ENCODE peak calls at places on chromosomes 12 and 14, in six cellular contexts. C, H, D, A, Y and X are unnamed samples. For H3K4me1, the result is how much of the 10 kb centered on the place peaks cover.

GRCh38 chr12:108939594-108939993 is 59.7 kb downstream of the DAO start:
- DNase-seq in A (no peak), H (no peak), D (peak), C (peak), Y (no peak), X (no peak)

GRCh38 chr14:67883717-67884116 is 64.1 kb downstream of the RAD51B start:
- DNase-seq in H (no peak), D (no peak), C (no peak), Y (no peak), A (no peak), X (no peak)

GRCh38 chr12:92745874-92746553 is 43.2 kb downstream of the PLEKHG7 start:
- DNase-seq in Y (peak), D (peak), H (peak), C (peak), A (peak), X (peak)

GRCh38 chr12:115920395-115921183 is 356.9 kb downstream of the MED13L start:
- DNase-seq in Y (no peak), H (no peak), D (no peak), C (no peak), A (no peak), X (no peak)

GRCh38 chr14:91244501-91244901 is at the start of gene GPR68:
- DNase-seq in C (peak), Y (no peak), D (no peak), H (peak), A (peak), X (peak)

GRCh38 chr12:32548691-32549412 is 130.2 kb upstream of the DNM1L start:
- DNase-seq in H (no peak), D (peak), A (no peak), Y (peak), C (no peak), X (no peak)

GRCh38 chr14:34527591-34527990 is 11.9 kb downstream of the EAPP start:
- DNase-seq in A (no peak), D (no peak), C (no peak), Y (no peak), H (no peak), X (no peak)

GRCh38 chr14:90605430-90605829 is 208.6 kb downstream of the CALM1 start:
- DNase-seq in D (no peak), Y (no peak), C (no peak), H (no peak), A (no peak), X (no peak)

GRCh38 chr12:121827351-121828099 is 23.7 kb downstream of the SETD1B start:
- DNase-seq in Y (no peak), H (no peak), C (no peak), D (no peak), A (no peak), X (no peak)

GRCh38 chr12:52865090-52865944 is 16.5 kb upstream of the KRT78 start:
- DNase-seq in A (peak), H (peak), C (peak), D (no peak), Y (peak), X (no peak)

GRCh38 chr14:106694638-106695393 is 1168.4 kb downstream of the TMEM121 start:
- DNase-seq in C (no peak), H (peak), D (no peak), A (peak), Y (peak), X (no peak)

GRCh38 chr12:132161046-132161781 is 17.0 kb downstream of the NOC4L start:
- DNase-seq in D (no peak), Y (no peak), C (no peak), H (peak), A (peak), X (no peak)

GRCh38 chr12:53365245-53365904 is 14.6 kb upstream of the SP1 start:
- DNase-seq in H (no peak), Y (no peak), D (no peak), C (no peak), A (no peak), X (no peak)

GRCh38 chr12:12008232-12008850 is 62.4 kb upstream of the BCL2L14 start:
- DNase-seq in H (no peak), D (no peak), C (no peak), Y (no peak), A (no peak), X (no peak)

GRCh38 chr14:104366931-104367810 is 212.4 kb upstream of the C14orf180 start:
- DNase-seq in A (peak), D (no peak), H (no peak), C (no peak), Y (no peak), X (no peak)

GRCh38 chr12:63668028-63668799 is at the start of gene DPY19L2:
- DNase-seq in H (peak), D (peak), Y (peak), A (peak), C (peak), X (peak)

GRCh38 chr12:47155457-47156166 is 75.9 kb upstream of the AMIGO2 start:
- DNase-seq in D (no peak), H (no peak), C (no peak), A (no peak), Y (no peak), X (no peak)

GRCh38 chr12:54017027-54017788 is 8.4 kb downstream of the HOXC8 start:
- DNase-seq in D (peak), A (no peak), Y (peak), H (no peak), C (no peak), X (no peak)

GRCh38 chr12:78118036-78118435 is 287.3 kb downstream of the NAV3 start:
- DNase-seq in C (no peak), Y (no peak), D (no peak), H (no peak), A (no peak), X (no peak)

GRCh38 chr12:131130311-131130911 is 176.7 kb downstream of the ADGRD1 start:
- DNase-seq in Y (no peak), D (no peak), H (no peak), C (no peak), A (no peak), X (peak)

GRCh38 chr14:22475381-22475780 is 113.6 kb downstream of the DAD1 start:
- DNase-seq in D (no peak), Y (no peak), C (no peak), H (no peak), A (no peak), X (no peak)

GRCh38 chr12:55365086-55365485 is 2.3 kb downstream of the OR6C75 start:
- DNase-seq in H (no peak), A (no peak), Y (no peak), D (no peak), C (no peak), X (no peak)

GRCh38 chr12:55362675-55363074 is at the start of gene OR6C75:
- DNase-seq in Y (no peak), A (no peak), C (no peak), D (no peak), H (no peak), X (no peak)
- H3K4me1 ChIP-seq in Y (under half), A (under half), C (under half), D (under half), H (under half), X (under half)

GRCh38 chr12:120495189-120495722 is 657 bp upstream of the DYNLL1 start:
- DNase-seq in Y (no peak), H (no peak), C (no peak), D (no peak), A (no peak), X (no peak)

GRCh38 chr12:120497524-120498150 is 1.7 kb downstream of the DYNLL1 start:
- DNase-seq in A (no peak), H (no peak), Y (no peak), C (no peak), D (no peak), X (no peak)

GRCh38 chr12:120495723-120496352 is at the start of gene DYNLL1:
- DNase-seq in H (peak), D (peak), C (peak), Y (peak), A (peak), X (peak)

GRCh38 chr12:120498870-120499515 is 3.1 kb downstream of the DYNLL1 start:
- DNase-seq in C (no peak), A (no peak), D (no peak), Y (no peak), H (no peak), X (no peak)

GRCh38 chr12:120496353-120497340 is 734 bp downstream of the DYNLL1 start:
- DNase-seq in C (peak), A (peak), D (peak), H (peak), Y (peak), X (peak)
- H3K27ac ChIP-seq in C (peak), A (peak), D (peak), H (peak), Y (no peak), X (peak)

DNA sequence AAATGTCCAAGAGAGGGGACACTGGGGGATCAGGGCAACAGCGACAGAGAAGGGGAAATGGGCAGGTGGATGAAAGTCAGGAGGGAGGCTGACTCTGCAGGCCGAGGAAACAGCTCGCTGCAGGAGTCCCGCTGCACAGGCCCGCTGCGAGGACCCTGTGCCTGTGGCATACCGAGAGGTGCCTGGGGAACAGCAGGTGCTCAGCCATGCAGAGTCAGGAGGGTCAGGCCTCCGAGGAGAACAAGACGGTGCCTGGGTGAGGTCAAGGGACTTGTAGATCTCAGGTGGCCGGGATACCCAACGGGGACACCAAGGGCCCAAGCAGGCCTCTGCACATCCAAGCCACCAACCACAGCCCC is 67.6 kb downstream of the NCOR2 start:
- DNase-seq in D (no peak), A (no peak), H (no peak), Y (no peak), C (no peak), X (no peak)
- H3K4me1 ChIP-seq in D (half or more), A (half or more), H (half or more), Y (under half), C (half or more), X (half or more)

GRCh38 chr12:31225656-31226535 is 100.1 kb downstream of the SINHCAF start:
- DNase-seq in D (no peak), C (no peak), H (no peak), A (no peak), Y (no peak), X (no peak)
- H3K27ac ChIP-seq in D (no peak), C (no peak), H (no peak), A (no peak), Y (no peak), X (no peak)

DNA sequence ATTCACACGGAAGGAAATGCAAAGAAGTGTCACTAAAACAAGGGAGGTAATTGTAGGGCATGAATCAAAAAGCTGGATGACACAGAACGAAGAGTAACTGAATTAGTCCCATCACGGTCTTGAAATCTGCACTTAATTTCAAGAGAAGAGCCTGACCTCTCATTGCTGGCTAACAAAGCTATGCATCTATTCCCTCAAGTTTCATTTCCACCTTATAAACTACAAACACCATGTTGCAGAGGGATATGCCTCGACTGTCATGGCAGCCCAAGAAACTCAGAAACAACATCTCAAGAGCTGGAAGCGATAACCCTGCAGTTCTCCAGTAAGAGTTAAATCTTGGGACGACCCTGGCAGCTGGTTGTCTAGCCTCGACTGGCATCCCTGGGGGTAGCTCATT is 76.3 kb downstream of the FOXN3 start:
- DNase-seq in A (no peak), C (no peak), D (no peak), H (no peak), Y (no peak), X (no peak)
- H3K4me1 ChIP-seq in A (under half), C (under half), D (half or more), H (half or more), Y (half or more), X (under half)